ENCODE peak calls at places on chromosomes 4 and X, in ten cellular contexts. E is NB4, R is astrocyte of the cerebellum, Y is fibroblast of lung, J is tibial nerve, K is thoracic aorta, V is SK-N-SH, Q is dorsolateral prefrontal cortex, M is adrenal gland, B is stomach. N is an unnamed sample.

GRCh38 chr4:76377922-76378321 is 43.0 kb downstream of the CCDC158 start:
- DNase-seq in M (peak; percentile 55), R (peak; percentile 2), Y (peak; percentile 64), K (no peak), J (no peak), V (peak; percentile 58), E (peak; percentile 58), Q (no peak), B (peak; percentile 56), N (no peak)

GRCh38 chrX:100591256-100592051 is 6.7 kb downstream of the TNMD start:
- DNase-seq in Q (no peak), J (peak; percentile 5), Y (no peak), M (no peak), E (no peak), B (no peak), V (no peak), K (no peak), R (no peak), N (peak; percentile 7)

GRCh38 chrX:135536883-135537282 is 16.4 kb downstream of the INTS6L start:
- DNase-seq in M (no peak), V (no peak), Y (no peak), E (no peak), J (no peak), K (no peak), B (no peak), R (no peak), Q (no peak), N (no peak)

GRCh38 chrX:66166671-66167070 is 2.6 kb downstream of the HEPH start:
- DNase-seq in V (no peak), J (no peak), Y (no peak), B (no peak), K (no peak), Q (no peak), R (no peak), M (no peak), E (no peak), N (no peak)

GRCh38 chr4:23789765-23790164 is 100.1 kb downstream of the PPARGC1A start:
- DNase-seq in Q (no peak), R (peak; percentile 32), B (no peak), K (no peak), J (peak; percentile 45), M (peak; percentile 56), Y (peak; percentile 90), V (no peak), E (no peak), N (peak; percentile 99)

GRCh38 chr4:7323872-7324650 is 110.7 kb downstream of the PSAPL1 start:
- DNase-seq in J (no peak), E (peak; percentile 18), Q (no peak), M (no peak), B (no peak), K (no peak), R (no peak), Y (no peak), V (no peak), N (no peak)

GRCh38 chrX:53263597-53264094 is 17.7 kb downstream of the IQSEC2 start:
- DNase-seq in Y (peak; percentile 13), B (no peak), Q (no peak), E (peak; percentile 78), V (no peak), M (peak; percentile 76), R (no peak), K (no peak), J (no peak), N (no peak)

GRCh38 chr4:96175871-96176270 is 336.0 kb downstream of the PDHA2 start:
- DNase-seq in Y (no peak), J (no peak), V (no peak), M (no peak), K (no peak), R (no peak), E (no peak), B (no peak), Q (no peak), N (no peak)

GRCh38 chr4:108878781-108879180 is 115.9 kb upstream of the ETNPPL start:
- DNase-seq in M (no peak), Q (no peak), K (no peak), Y (no peak), B (no peak), E (no peak), J (no peak), R (no peak), V (no peak), N (no peak)

GRCh38 chr4:3733195-3733594 is 33.0 kb upstream of the ADRA2C start:
- DNase-seq in B (no peak), J (no peak), Y (no peak), E (no peak), R (no peak), V (peak; percentile 58), K (no peak), M (no peak), Q (no peak), N (no peak)

GRCh38 chr4:80096175-80096850 is 23.3 kb upstream of the ANTXR2 start:
- DNase-seq in B (no peak), Y (peak; percentile 13), M (no peak), R (no peak), V (no peak), Q (no peak), E (no peak), J (no peak), K (no peak), N (no peak)

DNA sequence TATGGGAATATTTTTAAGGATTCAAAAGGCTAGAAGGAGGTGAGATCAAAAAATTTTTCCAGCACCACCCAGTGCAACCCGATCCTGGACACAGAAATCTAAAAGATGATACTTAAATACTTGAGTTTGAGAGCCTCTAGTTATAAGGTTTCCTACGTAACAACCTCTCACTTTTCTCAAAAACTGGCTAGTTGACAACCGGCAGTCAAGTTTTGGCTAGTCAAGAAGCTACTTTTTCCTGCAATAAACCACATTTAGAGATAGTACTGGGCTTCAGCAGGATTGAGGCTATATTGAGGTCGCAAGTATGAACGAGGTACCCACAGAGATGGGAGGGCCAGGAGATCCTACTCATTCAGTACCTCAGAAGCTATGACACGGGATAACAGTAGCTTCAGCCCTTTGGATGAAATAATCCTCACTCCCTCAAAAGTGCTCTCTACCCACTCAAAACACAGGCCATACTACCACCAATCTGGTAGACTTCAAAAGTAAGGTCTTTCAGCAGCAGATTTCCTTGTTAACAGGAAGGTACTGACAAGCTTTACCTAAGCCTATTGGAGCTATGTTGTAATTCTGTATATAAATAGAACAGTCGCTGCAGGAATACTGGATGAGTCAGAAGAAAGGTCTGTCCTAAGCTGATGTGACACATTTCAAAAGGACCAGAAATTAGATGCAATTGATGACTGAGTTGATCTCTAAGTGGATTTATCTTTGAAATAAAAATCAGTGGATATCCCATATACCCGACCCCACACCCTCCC is 1.5 kb upstream of the TSPAN5 start:
- DNase-seq in M (no peak), J (no peak), V (no peak), Q (no peak), R (no peak), K (no peak), E (peak; percentile 6), B (no peak), Y (no peak), N (peak; percentile 50)
- H3K4me3 ChIP-seq in M (no peak overlapping the region), J (no peak overlapping the region), V (peak overlapping the region; percentile 96), Q (peak overlapping the region; percentile 87), R (peak overlapping the region; percentile 87), K (peak overlapping the region; percentile 87), E (no peak overlapping the region), B (peak overlapping the region; percentile 94), Y (peak overlapping the region; percentile 84), N (peak overlapping the region; percentile 76)

DNA sequence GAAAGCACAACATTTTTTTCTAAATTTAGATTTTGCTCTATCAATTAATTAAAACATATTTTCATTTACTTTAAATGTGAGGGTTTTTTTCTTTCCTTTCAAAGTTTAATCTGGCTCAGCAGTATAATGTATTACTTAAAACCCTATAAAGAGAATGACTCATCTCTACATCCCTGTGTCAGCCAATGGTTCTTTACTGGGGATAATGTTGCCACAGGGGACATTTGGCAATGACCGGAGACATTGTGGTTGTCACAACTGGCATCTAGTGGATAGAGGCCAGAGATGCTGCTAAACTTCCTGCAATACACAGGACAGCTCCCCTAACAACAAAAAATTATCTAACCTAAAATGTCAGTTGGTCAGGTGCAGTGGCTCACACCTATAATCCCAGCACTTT is 53.8 kb downstream of the SYNPO2 start:
- DNase-seq in K (no peak), E (peak; percentile 98), B (no peak), R (no peak), Y (no peak), J (no peak), Q (no peak), V (peak; percentile 12), M (no peak), N (no peak)
- TF ChIP-seq CTCF in K (no peak), E (no peak), B (no peak), R (no peak), Y (no peak), J (no peak), Q (no peak), V (no peak), M (no peak), N (no peak)

DNA sequence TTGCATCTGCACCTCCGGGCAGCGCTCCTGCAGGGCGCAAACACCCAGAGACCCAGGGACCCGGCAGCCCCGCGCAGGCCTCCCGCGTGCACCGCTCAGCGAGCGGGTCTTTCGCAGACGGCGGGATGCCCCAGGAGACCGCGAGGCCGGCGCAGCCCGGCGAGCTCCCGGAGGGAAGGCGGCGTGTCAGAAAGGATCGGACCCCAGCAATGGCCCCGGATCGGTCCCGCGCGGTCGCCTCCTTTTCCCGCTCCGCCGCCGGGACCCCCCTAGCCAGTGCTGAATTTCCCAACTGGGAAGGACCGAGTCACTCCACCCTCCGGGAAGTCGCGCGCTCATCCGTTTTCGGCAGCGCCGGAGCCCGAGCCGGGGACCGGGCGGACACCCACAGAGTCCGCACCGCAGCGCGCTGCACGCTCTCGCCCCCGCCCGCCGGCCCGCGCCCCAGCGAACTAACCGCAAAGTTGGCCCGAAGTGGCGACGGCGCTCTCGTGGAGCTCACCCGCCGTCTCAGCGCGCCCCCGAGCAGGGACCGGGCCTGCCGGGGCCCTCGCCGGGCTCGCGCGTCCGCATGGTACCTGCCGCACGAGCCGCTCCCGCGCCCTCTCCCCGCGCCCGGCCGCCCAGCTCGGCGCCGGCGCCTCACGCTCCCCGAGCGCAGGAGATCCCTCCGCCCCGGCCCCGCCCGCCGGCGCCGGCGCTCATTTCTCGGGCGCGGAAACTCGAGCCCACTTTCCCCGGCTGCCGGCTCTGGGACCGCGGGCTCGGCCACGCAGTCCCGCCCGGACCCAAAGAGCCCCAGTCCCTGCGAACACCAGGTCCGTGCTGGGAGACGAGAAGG is at the start of gene FAT1:
- DNase-seq in K (no peak), Y (peak; percentile 84), E (no peak), J (peak; percentile 40), B (peak; percentile 72), Q (no peak), M (peak; percentile 29), R (peak; percentile 45), V (peak; percentile 85), N (no peak)
- H3K4me3 ChIP-seq in K (peak within 1 kb of the TSS; percentile 80), Y (peak within 1 kb of the TSS; percentile 96), E (no peak within 1 kb of the TSS), J (peak within 1 kb of the TSS; percentile 77), B (peak within 1 kb of the TSS; percentile 72), Q (peak within 1 kb of the TSS; percentile 64), M (no peak within 1 kb of the TSS), R (peak within 1 kb of the TSS; percentile 97), V (peak within 1 kb of the TSS; percentile 74), N (peak within 1 kb of the TSS; percentile 75)

GRCh38 chr4:25032126-25032525 is 1.4 kb upstream of the LGI2 start:
- DNase-seq in J (no peak), M (no peak), B (no peak), V (peak; percentile 13), R (no peak), E (no peak), K (no peak), Q (no peak), Y (no peak), N (no peak)
- TF ChIP-seq CTCF in J (no peak), M (no peak), B (no peak), V (peak; percentile 19), R (no peak), E (no peak), K (no peak), Q (no peak), Y (no peak), N (no peak)

N was measured in epithelial cell of proximal tubule.